ENCODE peak calls at places on chromosome 20, in five cellular contexts. One of them, this sample, is unnamed.

GRCh38 chr20:46021361-46022359 is 7.4 kb upstream of the SLC12A5 start:
- DNase-seq in left colon: peak
- DNase-seq in astrocyte of the spinal cord: no peak
- DNase-seq in NCI-H524 treated with DMSO at 0.1 percent for 48 hours: no peak
- DNase-seq in iPS-NIHi11: peak
- DNase-seq in this sample: peak

GRCh38 chr20:51579137-51579536 is 36.6 kb upstream of the NFATC2 start:
- DNase-seq in iPS-NIHi11: no peak
- DNase-seq in NCI-H524 treated with DMSO at 0.1 percent for 48 hours: no peak
- DNase-seq in astrocyte of the spinal cord: peak
- DNase-seq in left colon: no peak
- DNase-seq in this sample: no peak

GRCh38 chr20:18180815-18181214 is 43.2 kb downstream of the KAT14 start:
- DNase-seq in iPS-NIHi11: no peak
- DNase-seq in left colon: no peak
- DNase-seq in NCI-H524 treated with DMSO at 0.1 percent for 48 hours: no peak
- DNase-seq in astrocyte of the spinal cord: no peak
- DNase-seq in this sample: no peak

GRCh38 chr20:13202553-13202952 is 18.5 kb upstream of the ISM1 start:
- DNase-seq in iPS-NIHi11: no peak
- DNase-seq in left colon: no peak
- DNase-seq in NCI-H524 treated with DMSO at 0.1 percent for 48 hours: peak
- DNase-seq in astrocyte of the spinal cord: no peak
- DNase-seq in this sample: no peak

GRCh38 chr20:58233881-58234528 is 5.6 kb upstream of the ANKRD60 start:
- DNase-seq in astrocyte of the spinal cord: no peak
- DNase-seq in iPS-NIHi11: peak
- DNase-seq in NCI-H524 treated with DMSO at 0.1 percent for 48 hours: no peak
- DNase-seq in left colon: peak
- DNase-seq in this sample: peak

GRCh38 chr20:5081196-5081595 is 38.6 kb downstream of the PCNA start:
- DNase-seq in left colon: no peak
- DNase-seq in NCI-H524 treated with DMSO at 0.1 percent for 48 hours: no peak
- DNase-seq in astrocyte of the spinal cord: no peak
- DNase-seq in iPS-NIHi11: no peak
- DNase-seq in this sample: no peak

GRCh38 chr20:36573103-36573797 is at the start of gene TGIF2:
- DNase-seq in astrocyte of the spinal cord: peak
- DNase-seq in left colon: peak
- DNase-seq in NCI-H524 treated with DMSO at 0.1 percent for 48 hours: no peak
- DNase-seq in iPS-NIHi11: peak
- DNase-seq in this sample: peak

GRCh38 chr20:41308726-41309413 is 8.7 kb downstream of the ZHX3 start:
- DNase-seq in astrocyte of the spinal cord: no peak
- DNase-seq in iPS-NIHi11: no peak
- DNase-seq in left colon: no peak
- DNase-seq in NCI-H524 treated with DMSO at 0.1 percent for 48 hours: no peak
- DNase-seq in this sample: no peak

GRCh38 chr20:19114410-19114809 is 98.0 kb upstream of the SLC24A3 start:
- DNase-seq in iPS-NIHi11: no peak
- DNase-seq in left colon: no peak
- DNase-seq in NCI-H524 treated with DMSO at 0.1 percent for 48 hours: no peak
- DNase-seq in astrocyte of the spinal cord: no peak
- DNase-seq in this sample: no peak

GRCh38 chr20:2118783-2119182 is 17.2 kb downstream of the STK35 start:
- DNase-seq in iPS-NIHi11: no peak
- DNase-seq in left colon: no peak
- DNase-seq in NCI-H524 treated with DMSO at 0.1 percent for 48 hours: no peak
- DNase-seq in astrocyte of the spinal cord: no peak
- DNase-seq in this sample: no peak

GRCh38 chr20:54103067-54103761 is 32.8 kb upstream of the BCAS1 start:
- DNase-seq in iPS-NIHi11: peak
- DNase-seq in NCI-H524 treated with DMSO at 0.1 percent for 48 hours: peak
- DNase-seq in astrocyte of the spinal cord: peak
- DNase-seq in left colon: peak
- DNase-seq in this sample: peak

GRCh38 chr20:7836076-7836475 is 104.2 kb downstream of the HAO1 start:
- DNase-seq in NCI-H524 treated with DMSO at 0.1 percent for 48 hours: no peak
- DNase-seq in left colon: no peak
- DNase-seq in iPS-NIHi11: no peak
- DNase-seq in astrocyte of the spinal cord: no peak
- DNase-seq in this sample: no peak

GRCh38 chr20:54372313-54372712 is 103.1 kb upstream of the DOK5 start:
- DNase-seq in iPS-NIHi11: no peak
- DNase-seq in left colon: no peak
- DNase-seq in astrocyte of the spinal cord: no peak
- DNase-seq in NCI-H524 treated with DMSO at 0.1 percent for 48 hours: no peak
- DNase-seq in this sample: no peak

GRCh38 chr20:52410182-52410647 is 218.6 kb upstream of the ZFP64 start:
- DNase-seq in astrocyte of the spinal cord: no peak
- DNase-seq in left colon: no peak
- DNase-seq in NCI-H524 treated with DMSO at 0.1 percent for 48 hours: no peak
- DNase-seq in iPS-NIHi11: no peak
- DNase-seq in this sample: peak

GRCh38 chr20:37524859-37525708 is 2.6 kb downstream of the BLCAP start:
- DNase-seq in left colon: no peak
- DNase-seq in NCI-H524 treated with DMSO at 0.1 percent for 48 hours: no peak
- DNase-seq in astrocyte of the spinal cord: no peak
- DNase-seq in iPS-NIHi11: no peak
- DNase-seq in this sample: peak

GRCh38 chr20:1287787-1288569 is 21.9 kb downstream of the SNPH start:
- DNase-seq in iPS-NIHi11: no peak
- DNase-seq in NCI-H524 treated with DMSO at 0.1 percent for 48 hours: no peak
- DNase-seq in left colon: no peak
- DNase-seq in astrocyte of the spinal cord: no peak
- DNase-seq in this sample: no peak